ENCODE peak calls at places on chromosomes 12 and 14, in six cellular contexts. G is SK-N-SH, V is K562, N is H1, C is HepG2, O is GM12878. M is an unnamed sample.

GRCh38 chr12:46450279-46450748 is 77.7 kb upstream of the SLC38A2 start:
- DNase-seq in V (peak), N (no peak), G (no peak), O (no peak), C (no peak), M (peak)

GRCh38 chr12:1932264-1932777 is 13.9 kb upstream of the CACNA2D4 start:
- DNase-seq in V (no peak), C (no peak), N (peak), G (peak), O (no peak), M (peak)

GRCh38 chr12:6368906-6369525 is 6.3 kb downstream of the SCNN1A start:
- DNase-seq in C (no peak), V (no peak), G (no peak), N (no peak), O (no peak), M (no peak)

GRCh38 chr14:37566811-37567371 is 28.2 kb downstream of the FOXA1 start:
- DNase-seq in O (no peak), C (no peak), G (no peak), N (no peak), V (no peak), M (no peak)

GRCh38 chr12:1217191-1217949 is 226.3 kb downstream of the ERC1 start:
- DNase-seq in G (peak), O (no peak), N (no peak), V (no peak), C (no peak), M (no peak)

GRCh38 chr14:49940805-49941421 is 48.0 kb downstream of the ARF6 start:
- DNase-seq in C (no peak), G (no peak), O (no peak), N (no peak), V (no peak), M (no peak)

GRCh38 chr12:78359530-78359929 is 505.0 kb upstream of the SYT1 start:
- DNase-seq in V (no peak), C (no peak), O (no peak), G (no peak), N (no peak), M (no peak)

GRCh38 chr14:105021656-105022275 is 883 bp upstream of the CDCA4 start:
- DNase-seq in C (peak), G (peak), O (no peak), N (peak), V (peak), M (peak)

GRCh38 chr12:10632226-10632625 is 18.8 kb upstream of the MAGOHB start:
- DNase-seq in O (no peak), C (no peak), N (no peak), V (no peak), G (no peak), M (no peak)

GRCh38 chr12:122838841-122839240 is 3.6 kb downstream of the HIP1R start:
- DNase-seq in G (no peak), V (no peak), O (no peak), N (no peak), C (no peak), M (no peak)

GRCh38 chr12:1369460-1369859 is 224.9 kb downstream of the FBXL14 start:
- DNase-seq in V (no peak), C (no peak), O (no peak), N (no peak), G (no peak), M (no peak)

GRCh38 chr14:88792572-88793258 is at the start of gene EML5:
- DNase-seq in C (peak), G (peak), N (peak), V (peak), O (no peak), M (peak)
- TF ChIP-seq CTCF in C (peak), G (no peak), N (peak), V (peak), O (peak), M (no peak)

GRCh38 chr12:92139634-92140555 is 5.8 kb downstream of the BTG1 start:
- DNase-seq in N (no peak), G (no peak), C (no peak), O (no peak), V (no peak), M (no peak)
- TF ChIP-seq GABPA in N (no peak), G (no peak), C (no peak), O (no peak), V (no peak), M (no peak)

GRCh38 chr12:125382896-125383295 is 317.7 kb downstream of the AACS start:
- DNase-seq in G (no peak), C (no peak), O (no peak), N (no peak), V (no peak), M (no peak)

GRCh38 chr12:125387206-125387605 is 322.0 kb downstream of the AACS start:
- DNase-seq in C (peak), O (no peak), N (no peak), V (no peak), G (no peak), M (no peak)

GRCh38 chr12:125389061-125389697 is 323.9 kb downstream of the AACS start:
- DNase-seq in C (no peak), G (no peak), O (no peak), V (no peak), N (no peak), M (no peak)

GRCh38 chr12:125381373-125381772 is 316.1 kb downstream of the AACS start:
- DNase-seq in C (no peak), V (no peak), G (no peak), O (no peak), N (no peak), M (no peak)

GRCh38 chr12:125386652-125387051 is 321.4 kb downstream of the AACS start:
- DNase-seq in G (no peak), V (no peak), N (no peak), C (no peak), O (no peak), M (no peak)
- TF ChIP-seq CTCF in G (no peak), V (no peak), N (no peak), C (no peak), O (no peak), M (no peak)

GRCh38 chr12:128015276-128015675 is 251.7 kb upstream of the TMEM132C start:
- DNase-seq in C (no peak), G (no peak), V (no peak), O (no peak), N (no peak), M (no peak)
- TF ChIP-seq GABPA in C (no peak), G (no peak), V (no peak), O (no peak), N (no peak), M (no peak)

GRCh38 chr14:77909911-77910310 is 110.0 kb downstream of the ADCK1 start:
- DNase-seq in O (no peak), N (no peak), G (no peak), V (no peak), C (no peak), M (no peak)

GRCh38 chr14:77908847-77909246 is 108.9 kb downstream of the ADCK1 start:
- DNase-seq in N (no peak), O (no peak), C (no peak), V (peak), G (no peak), M (no peak)

GRCh38 chr14:77914073-77914721 is 114.3 kb downstream of the ADCK1 start:
- DNase-seq in G (no peak), N (no peak), O (no peak), V (peak), C (no peak), M (no peak)

GRCh38 chr14:77910506-77910905 is 110.6 kb downstream of the ADCK1 start:
- DNase-seq in G (no peak), O (no peak), V (no peak), N (no peak), C (peak), M (no peak)

DNA sequence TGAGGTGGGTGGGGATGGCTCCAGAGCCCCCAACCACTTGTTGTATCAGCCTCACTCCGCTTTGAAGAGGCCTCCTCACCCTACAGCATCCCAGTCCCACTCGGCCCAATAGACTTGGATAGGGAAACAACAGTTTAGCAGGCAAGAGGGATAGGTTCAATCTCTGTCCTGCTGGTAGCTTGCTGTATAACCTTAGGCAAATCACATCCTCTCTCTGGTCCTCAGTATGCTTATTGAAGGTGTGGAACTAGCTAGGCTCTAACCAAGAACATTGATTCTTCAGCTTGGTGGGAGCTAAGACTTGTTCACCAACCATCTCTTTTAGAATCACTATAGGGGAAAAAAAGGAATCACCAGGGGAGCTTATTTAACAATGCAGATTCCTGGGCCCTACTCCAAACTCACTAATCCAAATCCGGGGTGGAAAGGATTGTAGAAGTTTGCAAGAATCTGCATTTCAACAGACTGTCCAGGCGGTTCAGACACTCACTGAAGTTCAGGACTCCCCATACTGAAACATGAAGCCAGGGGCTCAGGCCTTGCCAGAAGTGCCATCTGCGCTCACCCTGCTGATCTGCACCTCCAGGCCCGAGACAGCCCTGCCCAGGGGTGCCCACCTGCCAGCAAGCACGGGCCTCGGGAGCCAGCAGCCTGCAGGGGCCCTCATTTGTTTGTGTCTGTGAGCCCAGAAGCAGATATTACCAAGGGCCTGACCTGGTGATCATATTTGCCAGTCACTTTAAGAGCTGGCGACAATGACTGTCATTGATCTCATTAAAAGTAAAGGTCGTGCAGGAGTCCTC is 113.0 kb downstream of the ADCK1 start:
- DNase-seq in O (no peak), N (no peak), G (no peak), C (no peak), V (no peak), M (no peak)
- TF ChIP-seq CTCF in O (no peak), N (no peak), G (no peak), C (no peak), V (no peak), M (no peak)

GRCh38 chr14:25237845-25238244 is 187.9 kb upstream of the STXBP6 start:
- DNase-seq in G (no peak), N (peak), O (no peak), V (no peak), C (peak), M (no peak)
- TF ChIP-seq GABPA in G (no peak), N (no peak), O (no peak), V (no peak), C (no peak), M (no peak)

GRCh38 chr14:59022144-59022543 is 166.3 kb upstream of the DAAM1 start:
- DNase-seq in V (no peak), N (no peak), O (no peak), C (no peak), G (no peak), M (no peak)
- TF ChIP-seq CTCF in V (no peak), N (peak), O (peak), C (no peak), G (peak), M (no peak)

GRCh38 chr12:128603573-128604120 is 220.1 kb downstream of the SLC15A4 start:
- DNase-seq in O (no peak), V (no peak), G (no peak), C (no peak), N (no peak), M (no peak)

GRCh38 chr12:128606970-128607369 is 216.8 kb downstream of the SLC15A4 start:
- DNase-seq in G (no peak), N (no peak), C (no peak), O (no peak), V (no peak), M (no peak)

GRCh38 chr12:128606538-128606937 is 217.2 kb downstream of the SLC15A4 start:
- DNase-seq in N (no peak), O (no peak), G (no peak), C (no peak), V (no peak), M (no peak)

GRCh38 chr12:128607606-128608005 is 216.2 kb downstream of the SLC15A4 start:
- DNase-seq in G (no peak), C (no peak), O (no peak), V (no peak), N (no peak), M (no peak)

GRCh38 chr12:128606040-128606439 is 217.7 kb downstream of the SLC15A4 start:
- DNase-seq in V (no peak), G (no peak), O (no peak), N (no peak), C (no peak), M (no peak)
- TF ChIP-seq GABPA in V (no peak), G (no peak), O (no peak), N (no peak), C (no peak), M (no peak)

M was measured in HL-60.